ENCODE peak calls at places on chromosomes 6 and 20, in five cellular contexts. R is CD4-positive, alpha-beta T cell; L is naive thymus-derived CD4-positive, alpha-beta T cell; H is A673; E is OCI-LY7. Z is an unnamed sample.

GRCh38 chr6:95519228-95520037 is 57.9 kb upstream of the MANEA start:
- DNase-seq in H (no peak), E (no peak), R (no peak), L (no peak), Z (no peak)

GRCh38 chr20:610130-611046 is at the start of gene TCF15:
- DNase-seq in L (no peak), R (no peak), E (no peak), H (peak; percentile 45), Z (no peak)

GRCh38 chr6:106225581-106225980 is 100.0 kb downstream of the ATG5 start:
- DNase-seq in H (no peak), E (no peak), L (no peak), R (no peak), Z (no peak)

GRCh38 chr20:50513169-50514034 is 3.2 kb downstream of the PTPN1 start:
- DNase-seq in L (no peak), R (no peak), E (no peak), H (peak; percentile 26), Z (no peak)

GRCh38 chr6:165804331-165805066 is 141.5 kb upstream of the PDE10A start:
- DNase-seq in L (no peak), E (no peak), R (no peak), H (no peak), Z (no peak)

GRCh38 chr6:75796723-75797122 is 47.7 kb downstream of the MYO6 start:
- DNase-seq in E (no peak), L (no peak), R (no peak), H (no peak), Z (no peak)

GRCh38 chr20:23013429-23013828 is 21.7 kb upstream of the SSTR4 start:
- DNase-seq in H (no peak), L (no peak), E (no peak), R (no peak), Z (no peak)

GRCh38 chr6:24923885-24924401 is 11.8 kb downstream of the RIPOR2 start:
- DNase-seq in E (no peak), R (no peak), L (no peak), H (no peak), Z (no peak)

GRCh38 chr6:127459231-127459641 is at the start of gene KIAA0408:
- DNase-seq in L (no peak), R (no peak), E (no peak), H (peak; percentile 80), Z (no peak)

GRCh38 chr6:38027685-38028373 is 208.3 kb downstream of the ZFAND3 start:
- DNase-seq in H (peak; percentile 24), E (no peak), R (no peak), L (no peak), Z (no peak)

GRCh38 chr20:59948828-59949720 is 8.9 kb downstream of the FAM217B start:
- DNase-seq in E (peak; percentile 70), H (peak; percentile 62), L (peak; percentile 58), R (peak; percentile 27), Z (no peak)

GRCh38 chr6:67190733-67191132 is 1444.3 kb upstream of the ADGRB3 start:
- DNase-seq in L (no peak), H (no peak), E (no peak), R (no peak), Z (no peak)

GRCh38 chr6:3039384-3039783 is 28.9 kb upstream of the RIPK1 start:
- DNase-seq in E (no peak), R (no peak), L (no peak), H (peak; percentile 50), Z (no peak)

GRCh38 chr6:155154158-155154830 is 109.5 kb upstream of the CLDN20 start:
- DNase-seq in E (no peak), L (no peak), R (no peak), H (peak; percentile 57), Z (peak; percentile 80)

GRCh38 chr6:36666726-36667591 is 11.6 kb upstream of the CDKN1A start:
- DNase-seq in R (no peak), H (peak; percentile 72), L (no peak), E (peak; percentile 74), Z (no peak)

GRCh38 chr6:32862725-32863124 is 8.7 kb downstream of the PSMB9 start:
- DNase-seq in E (no peak), H (no peak), L (no peak), R (no peak), Z (no peak)

GRCh38 chr6:167956983-167957492 is 40.4 kb upstream of the KIF25 start:
- DNase-seq in L (no peak), E (no peak), R (no peak), H (no peak), Z (no peak)

GRCh38 chr6:158653577-158654354 is 3.9 kb downstream of the SYTL3 start:
- DNase-seq in E (no peak), L (peak; percentile 99), H (no peak), R (peak; percentile 83), Z (no peak)

Z was measured in T47D.